ENCODE peak calls at places on chromosomes 12 and 14, in ten cellular contexts. One of them, this sample, is unnamed.

GRCh38 chr12:11653215-11653753 is 3.8 kb downstream of the ETV6 start:
- DNase-seq in heart left ventricle: no peak
- DNase-seq in A549: no peak
- DNase-seq in thyroid gland: no peak
- DNase-seq in heart right ventricle: no peak
- DNase-seq in fibroblast of lung: peak
- DNase-seq in CD8-positive, alpha-beta T cell: no peak
- DNase-seq in left ventricle myocardium inferior: no peak
- DNase-seq in IMR-90: peak
- DNase-seq in foreskin fibroblast: peak
- DNase-seq in this sample: peak

GRCh38 chr14:74242055-74243042 is 3.1 kb downstream of the VSX2 start:
- DNase-seq in heart right ventricle: no peak
- DNase-seq in left ventricle myocardium inferior: no peak
- DNase-seq in IMR-90: no peak
- DNase-seq in fibroblast of lung: peak
- DNase-seq in CD8-positive, alpha-beta T cell: no peak
- DNase-seq in heart left ventricle: no peak
- DNase-seq in thyroid gland: no peak
- DNase-seq in foreskin fibroblast: no peak
- DNase-seq in A549: no peak
- DNase-seq in this sample: no peak

GRCh38 chr14:103896578-103896977 is 31.7 kb upstream of the TDRD9 start:
- DNase-seq in heart left ventricle: peak
- DNase-seq in foreskin fibroblast: no peak
- DNase-seq in left ventricle myocardium inferior: no peak
- DNase-seq in thyroid gland: no peak
- DNase-seq in A549: no peak
- DNase-seq in heart right ventricle: no peak
- DNase-seq in IMR-90: peak
- DNase-seq in fibroblast of lung: no peak
- DNase-seq in CD8-positive, alpha-beta T cell: no peak
- DNase-seq in this sample: no peak

GRCh38 chr12:101928556-101928955 is 51.2 kb downstream of the DRAM1 start:
- DNase-seq in heart right ventricle: no peak
- DNase-seq in CD8-positive, alpha-beta T cell: no peak
- DNase-seq in left ventricle myocardium inferior: no peak
- DNase-seq in heart left ventricle: no peak
- DNase-seq in fibroblast of lung: no peak
- DNase-seq in foreskin fibroblast: no peak
- DNase-seq in IMR-90: no peak
- DNase-seq in A549: no peak
- DNase-seq in thyroid gland: no peak
- DNase-seq in this sample: no peak

GRCh38 chr12:2431810-2432209 is 363.0 kb upstream of the FKBP4 start:
- DNase-seq in foreskin fibroblast: no peak
- DNase-seq in thyroid gland: no peak
- DNase-seq in IMR-90: no peak
- DNase-seq in A549: no peak
- DNase-seq in CD8-positive, alpha-beta T cell: no peak
- DNase-seq in heart left ventricle: no peak
- DNase-seq in left ventricle myocardium inferior: no peak
- DNase-seq in fibroblast of lung: no peak
- DNase-seq in heart right ventricle: no peak
- DNase-seq in this sample: peak

GRCh38 chr12:50025187-50026059 is at the start of gene RACGAP1:
- DNase-seq in heart left ventricle: peak
- DNase-seq in A549: peak
- DNase-seq in foreskin fibroblast: peak
- DNase-seq in thyroid gland: peak
- DNase-seq in heart right ventricle: peak
- DNase-seq in IMR-90: peak
- DNase-seq in fibroblast of lung: peak
- DNase-seq in CD8-positive, alpha-beta T cell: peak
- DNase-seq in left ventricle myocardium inferior: peak
- DNase-seq in this sample: peak

GRCh38 chr14:96614528-96614927 is 112.3 kb downstream of the PAPOLA start:
- DNase-seq in foreskin fibroblast: no peak
- DNase-seq in CD8-positive, alpha-beta T cell: no peak
- DNase-seq in thyroid gland: no peak
- DNase-seq in left ventricle myocardium inferior: no peak
- DNase-seq in heart right ventricle: no peak
- DNase-seq in heart left ventricle: no peak
- DNase-seq in IMR-90: no peak
- DNase-seq in fibroblast of lung: no peak
- DNase-seq in A549: no peak
- DNase-seq in this sample: no peak

GRCh38 chr12:90058721-90059120 is 350.1 kb upstream of the ATP2B1 start:
- DNase-seq in fibroblast of lung: peak
- DNase-seq in thyroid gland: no peak
- DNase-seq in CD8-positive, alpha-beta T cell: no peak
- DNase-seq in heart left ventricle: no peak
- DNase-seq in foreskin fibroblast: peak
- DNase-seq in A549: no peak
- DNase-seq in IMR-90: peak
- DNase-seq in left ventricle myocardium inferior: no peak
- DNase-seq in heart right ventricle: peak
- DNase-seq in this sample: peak

GRCh38 chr12:128609861-128610260 is 213.9 kb downstream of the SLC15A4 start:
- DNase-seq in CD8-positive, alpha-beta T cell: no peak
- DNase-seq in IMR-90: no peak
- DNase-seq in left ventricle myocardium inferior: no peak
- DNase-seq in A549: no peak
- DNase-seq in heart left ventricle: no peak
- DNase-seq in thyroid gland: no peak
- DNase-seq in heart right ventricle: no peak
- DNase-seq in foreskin fibroblast: no peak
- DNase-seq in fibroblast of lung: no peak
- DNase-seq in this sample: no peak

GRCh38 chr12:48995061-48995879 is 3.9 kb downstream of the DDN start:
- DNase-seq in A549: peak
- DNase-seq in IMR-90: peak
- DNase-seq in foreskin fibroblast: peak
- DNase-seq in heart right ventricle: peak
- DNase-seq in fibroblast of lung: peak
- DNase-seq in left ventricle myocardium inferior: peak
- DNase-seq in thyroid gland: peak
- DNase-seq in CD8-positive, alpha-beta T cell: no peak
- DNase-seq in heart left ventricle: peak
- DNase-seq in this sample: peak

GRCh38 chr12:124073636-124074035 is 100.6 kb downstream of the ZNF664 start:
- DNase-seq in left ventricle myocardium inferior: no peak
- DNase-seq in fibroblast of lung: no peak
- DNase-seq in A549: no peak
- DNase-seq in heart right ventricle: no peak
- DNase-seq in heart left ventricle: no peak
- DNase-seq in foreskin fibroblast: no peak
- DNase-seq in IMR-90: no peak
- DNase-seq in thyroid gland: no peak
- DNase-seq in CD8-positive, alpha-beta T cell: no peak
- DNase-seq in this sample: no peak

GRCh38 chr12:121765573-121765972 is 27.9 kb downstream of the RHOF start:
- DNase-seq in left ventricle myocardium inferior: no peak
- DNase-seq in foreskin fibroblast: peak
- DNase-seq in heart left ventricle: no peak
- DNase-seq in IMR-90: peak
- DNase-seq in fibroblast of lung: peak
- DNase-seq in CD8-positive, alpha-beta T cell: no peak
- DNase-seq in heart right ventricle: no peak
- DNase-seq in thyroid gland: no peak
- DNase-seq in A549: no peak
- DNase-seq in this sample: peak

GRCh38 chr12:4346931-4347330 is 25.9 kb downstream of the TIGAR start:
- DNase-seq in fibroblast of lung: no peak
- DNase-seq in heart right ventricle: no peak
- DNase-seq in thyroid gland: no peak
- DNase-seq in CD8-positive, alpha-beta T cell: no peak
- DNase-seq in A549: no peak
- DNase-seq in left ventricle myocardium inferior: no peak
- DNase-seq in heart left ventricle: no peak
- DNase-seq in IMR-90: no peak
- DNase-seq in foreskin fibroblast: no peak
- DNase-seq in this sample: no peak

GRCh38 chr12:45299132-45299692 is 83.3 kb downstream of the ANO6 start:
- DNase-seq in CD8-positive, alpha-beta T cell: no peak
- DNase-seq in foreskin fibroblast: peak
- DNase-seq in thyroid gland: no peak
- DNase-seq in IMR-90: peak
- DNase-seq in left ventricle myocardium inferior: no peak
- DNase-seq in heart right ventricle: no peak
- DNase-seq in heart left ventricle: no peak
- DNase-seq in fibroblast of lung: peak
- DNase-seq in A549: no peak
- DNase-seq in this sample: peak

GRCh38 chr12:10272466-10272865 is 35.2 kb upstream of the KLRD1 start:
- DNase-seq in heart left ventricle: no peak
- DNase-seq in heart right ventricle: no peak
- DNase-seq in left ventricle myocardium inferior: no peak
- DNase-seq in thyroid gland: no peak
- DNase-seq in A549: no peak
- DNase-seq in IMR-90: no peak
- DNase-seq in CD8-positive, alpha-beta T cell: no peak
- DNase-seq in foreskin fibroblast: no peak
- DNase-seq in fibroblast of lung: peak
- DNase-seq in this sample: no peak

GRCh38 chr12:109944975-109945374 is 44.9 kb downstream of the TCHP start:
- DNase-seq in IMR-90: peak
- DNase-seq in left ventricle myocardium inferior: no peak
- DNase-seq in A549: no peak
- DNase-seq in heart left ventricle: peak
- DNase-seq in heart right ventricle: peak
- DNase-seq in foreskin fibroblast: peak
- DNase-seq in thyroid gland: peak
- DNase-seq in fibroblast of lung: peak
- DNase-seq in CD8-positive, alpha-beta T cell: no peak
- DNase-seq in this sample: peak
- H3K4me3 ChIP-seq in IMR-90: no peak
- H3K4me3 ChIP-seq in left ventricle myocardium inferior: no peak
- H3K4me3 ChIP-seq in A549: no peak
- H3K4me3 ChIP-seq in heart left ventricle: no peak
- H3K4me3 ChIP-seq in heart right ventricle: no peak
- H3K4me3 ChIP-seq in foreskin fibroblast: no peak
- H3K4me3 ChIP-seq in thyroid gland: no peak
- H3K4me3 ChIP-seq in fibroblast of lung: no peak
- H3K4me3 ChIP-seq in CD8-positive, alpha-beta T cell: no peak
- H3K4me3 ChIP-seq in this sample: no peak

DNA sequence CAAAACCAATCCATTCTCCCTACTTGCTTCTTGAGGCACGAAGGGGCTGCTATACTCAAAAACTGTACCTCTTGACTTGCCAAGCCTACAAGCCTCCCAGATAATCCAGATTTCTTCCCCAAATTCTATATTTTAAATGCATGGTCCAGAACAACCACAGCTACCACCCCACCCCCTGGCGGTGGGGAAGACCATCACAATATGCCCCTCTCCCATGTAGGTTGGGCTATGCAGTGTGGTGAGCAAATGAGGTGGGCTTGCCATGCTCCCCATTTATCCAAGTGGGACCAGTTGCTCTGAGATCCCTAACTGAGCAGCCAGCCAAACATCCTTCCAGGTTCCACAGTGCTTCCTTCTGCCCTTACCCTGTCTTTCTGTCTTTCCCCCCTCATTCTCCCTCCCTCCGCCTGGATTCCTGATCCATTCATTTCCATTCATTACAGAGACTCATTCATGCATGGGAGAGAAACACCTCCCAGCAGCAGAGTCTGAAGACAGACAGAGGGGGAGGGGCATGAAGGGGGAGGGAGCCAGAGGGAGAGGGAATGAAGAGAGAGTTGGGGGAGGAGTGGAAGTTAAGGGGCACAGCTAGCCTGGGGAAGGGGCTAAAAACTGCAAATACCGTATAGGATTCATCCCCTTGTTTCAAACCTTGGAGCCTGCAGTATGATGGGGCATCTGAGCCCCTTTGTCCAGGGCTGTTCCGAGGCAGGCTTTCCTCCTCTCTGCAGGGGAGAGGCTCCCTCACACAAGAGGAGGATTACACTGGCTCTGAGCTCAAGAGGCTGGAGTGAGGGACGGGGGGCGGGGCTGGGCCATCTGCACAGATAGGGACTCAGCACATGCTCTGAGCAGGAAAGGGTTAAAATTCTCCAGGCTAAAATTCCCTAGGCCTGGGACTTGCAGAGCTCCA is 4.4 kb downstream of the ZNF219 start:
- DNase-seq in fibroblast of lung: no peak
- DNase-seq in heart left ventricle: no peak
- DNase-seq in A549: no peak
- DNase-seq in heart right ventricle: no peak
- DNase-seq in CD8-positive, alpha-beta T cell: no peak
- DNase-seq in left ventricle myocardium inferior: no peak
- DNase-seq in IMR-90: no peak
- DNase-seq in foreskin fibroblast: no peak
- DNase-seq in thyroid gland: peak
- DNase-seq in this sample: no peak
- TF ChIP-seq CTCF in fibroblast of lung: peak
- TF ChIP-seq CTCF in heart left ventricle: no peak
- TF ChIP-seq CTCF in A549: no peak
- TF ChIP-seq CTCF in heart right ventricle: no peak
- TF ChIP-seq CTCF in CD8-positive, alpha-beta T cell: no peak
- TF ChIP-seq CTCF in left ventricle myocardium inferior: no peak
- TF ChIP-seq CTCF in IMR-90: peak
- TF ChIP-seq CTCF in foreskin fibroblast: peak
- TF ChIP-seq CTCF in thyroid gland: peak
- TF ChIP-seq CTCF in this sample: peak

DNA sequence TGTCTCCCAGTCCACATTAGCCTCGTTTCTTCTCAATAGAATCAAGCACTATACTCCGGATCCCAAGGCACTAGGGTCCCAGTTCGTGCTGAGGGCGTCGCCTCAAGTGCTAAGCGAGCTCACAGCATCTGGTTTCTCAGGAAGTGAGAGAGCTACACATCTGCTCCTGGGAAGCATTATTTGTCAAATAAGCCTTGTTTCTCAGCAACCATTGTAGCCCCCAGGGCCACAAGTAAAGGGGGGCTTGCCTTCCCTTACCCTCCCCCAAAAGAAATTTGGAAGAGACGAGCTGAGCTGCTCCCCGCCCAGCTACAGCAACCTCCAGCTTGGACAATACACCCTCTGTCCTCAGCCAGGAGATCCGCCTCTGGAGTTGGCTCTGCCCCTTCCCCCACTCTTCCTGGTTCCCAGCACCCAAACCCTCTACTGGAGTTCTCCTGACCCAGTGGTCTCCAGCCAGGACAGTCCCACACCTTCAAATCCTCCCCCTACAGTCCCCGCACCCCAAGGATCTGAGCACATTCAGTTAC is 5.7 kb upstream of the TNS2 start:
- DNase-seq in thyroid gland: no peak
- DNase-seq in IMR-90: no peak
- DNase-seq in fibroblast of lung: no peak
- DNase-seq in A549: no peak
- DNase-seq in heart left ventricle: no peak
- DNase-seq in foreskin fibroblast: peak
- DNase-seq in CD8-positive, alpha-beta T cell: no peak
- DNase-seq in heart right ventricle: peak
- DNase-seq in left ventricle myocardium inferior: peak
- DNase-seq in this sample: peak
- H3K4me3 ChIP-seq in thyroid gland: no peak
- H3K4me3 ChIP-seq in IMR-90: no peak
- H3K4me3 ChIP-seq in fibroblast of lung: no peak
- H3K4me3 ChIP-seq in A549: no peak
- H3K4me3 ChIP-seq in heart left ventricle: no peak
- H3K4me3 ChIP-seq in foreskin fibroblast: no peak
- H3K4me3 ChIP-seq in CD8-positive, alpha-beta T cell: no peak
- H3K4me3 ChIP-seq in heart right ventricle: no peak
- H3K4me3 ChIP-seq in left ventricle myocardium inferior: peak
- H3K4me3 ChIP-seq in this sample: no peak

GRCh38 chr12:63855299-63855698 is 10.8 kb downstream of the SRGAP1 start:
- DNase-seq in left ventricle myocardium inferior: no peak
- DNase-seq in heart left ventricle: no peak
- DNase-seq in thyroid gland: no peak
- DNase-seq in IMR-90: no peak
- DNase-seq in CD8-positive, alpha-beta T cell: no peak
- DNase-seq in heart right ventricle: no peak
- DNase-seq in fibroblast of lung: no peak
- DNase-seq in A549: no peak
- DNase-seq in foreskin fibroblast: no peak
- DNase-seq in this sample: no peak
- TF ChIP-seq CTCF in left ventricle myocardium inferior: no peak
- TF ChIP-seq CTCF in heart left ventricle: no peak
- TF ChIP-seq CTCF in thyroid gland: no peak
- TF ChIP-seq CTCF in IMR-90: no peak
- TF ChIP-seq CTCF in CD8-positive, alpha-beta T cell: no peak
- TF ChIP-seq CTCF in heart right ventricle: no peak
- TF ChIP-seq CTCF in fibroblast of lung: no peak
- TF ChIP-seq CTCF in A549: no peak
- TF ChIP-seq CTCF in foreskin fibroblast: no peak
- TF ChIP-seq CTCF in this sample: no peak